ENCODE peak calls at places on chromosome 22, in five cellular contexts. T is A549, Q is H1, Z is AG04450, U is GM06990. H is an unnamed sample.

GRCh38 chr22:34841911-34842310 is 224.0 kb upstream of the ISX start:
- DNase-seq in Z (no peak), T (no peak), U (no peak), Q (no peak), H (no peak)

GRCh38 chr22:42856179-42856864 is 751 bp downstream of the ARFGAP3 start:
- DNase-seq in U (peak), Z (no peak), Q (peak), T (no peak), H (no peak)

GRCh38 chr22:23383491-23384450 is 196.3 kb downstream of the IGLL1 start:
- DNase-seq in Z (no peak), U (no peak), Q (peak), T (no peak), H (peak)

GRCh38 chr22:35777335-35777975 is 59.8 kb downstream of the APOL5 start:
- DNase-seq in Z (peak), U (no peak), T (no peak), Q (no peak), H (peak)

GRCh38 chr22:31253949-31254348 is 38.3 kb downstream of the PIK3IP1 start:
- DNase-seq in T (no peak), Q (no peak), U (no peak), Z (no peak), H (peak)

GRCh38 chr22:34814260-34814659 is 251.7 kb upstream of the ISX start:
- DNase-seq in U (no peak), T (no peak), Q (no peak), Z (no peak), H (no peak)

GRCh38 chr22:44569516-44569915 is 71.5 kb upstream of the RTL6 start:
- DNase-seq in U (no peak), Z (no peak), Q (no peak), T (no peak), H (no peak)

GRCh38 chr22:37300551-37301017 is 18.3 kb downstream of the CYTH4 start:
- DNase-seq in Q (no peak), T (no peak), U (no peak), Z (no peak), H (no peak)

GRCh38 chr22:48423481-48423901 is 1404.2 kb downstream of the BRD1 start:
- DNase-seq in T (no peak), U (no peak), Z (no peak), Q (no peak), H (no peak)

GRCh38 chr22:33835196-33835788 is 85.0 kb downstream of the LARGE1 start:
- DNase-seq in Z (no peak), U (no peak), T (no peak), Q (no peak), H (no peak)

GRCh38 chr22:36160499-36160942 is at the start of gene APOL3:
- DNase-seq in T (no peak), Q (no peak), U (peak), Z (no peak), H (peak)

GRCh38 chr22:38863531-38864131 is 8.4 kb downstream of the CBX6 start:
- DNase-seq in Q (no peak), Z (no peak), U (no peak), T (no peak), H (no peak)

GRCh38 chr22:48711669-48712068 is 1116.0 kb downstream of the BRD1 start:
- DNase-seq in Z (no peak), U (no peak), T (no peak), Q (no peak), H (no peak)

GRCh38 chr22:39215430-39216142 is 29.2 kb downstream of the PDGFB start:
- DNase-seq in U (no peak), Q (peak), Z (no peak), T (peak), H (no peak)

GRCh38 chr22:44924098-44924497 is 85.7 kb downstream of the PHF21B start:
- DNase-seq in U (no peak), Q (no peak), Z (no peak), T (no peak), H (no peak)

GRCh38 chr22:38214248-38215056 is 12.7 kb downstream of the MAFF start:
- DNase-seq in T (no peak), U (peak), Z (no peak), Q (peak), H (peak)

GRCh38 chr22:48953830-48954229 is 873.8 kb downstream of the BRD1 start:
- DNase-seq in Q (peak), T (no peak), Z (no peak), U (no peak), H (no peak)

GRCh38 chr22:50274311-50274710 is 4.1 kb upstream of the MAPK11 start:
- DNase-seq in U (no peak), T (peak), Q (no peak), Z (no peak), H (peak)

GRCh38 chr22:36443198-36443770 is 38.2 kb downstream of the TXN2 start:
- DNase-seq in T (no peak), Q (no peak), U (no peak), Z (no peak), H (no peak)

GRCh38 chr22:17368727-17369552 is at the start of gene CECR2:
- DNase-seq in T (peak), U (peak), Z (no peak), Q (peak), H (peak)

DNA sequence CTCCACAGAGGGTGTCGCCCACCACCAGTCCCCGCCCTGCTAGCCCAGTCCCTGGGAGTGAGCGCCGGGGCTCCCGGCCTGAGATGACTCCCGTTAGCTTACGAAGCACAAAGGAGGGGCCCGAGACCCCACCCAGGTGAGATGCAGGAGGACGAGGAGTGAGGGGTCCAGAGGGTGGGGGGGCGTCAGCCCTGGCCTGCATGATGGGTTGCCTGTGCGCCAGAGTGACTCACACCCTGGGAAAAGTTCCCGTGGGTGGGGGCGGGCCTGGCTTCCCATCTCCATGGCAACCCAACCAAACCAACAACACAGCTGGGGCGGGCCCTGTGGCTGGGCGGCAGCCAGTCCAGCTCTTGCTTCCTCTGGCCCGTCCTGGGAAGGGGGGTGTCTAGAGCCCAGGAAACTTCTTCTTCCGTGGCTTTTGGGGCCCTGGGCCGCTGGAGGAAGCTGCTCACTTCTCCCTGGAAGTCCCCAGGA is 4.5 kb downstream of the GAS2L1 start:
- DNase-seq in Q (peak), Z (peak), T (peak), U (no peak), H (peak)
- H3K4me3 ChIP-seq in Q (no peak), Z (no peak), T (no peak), U (no peak), H (peak)

DNA sequence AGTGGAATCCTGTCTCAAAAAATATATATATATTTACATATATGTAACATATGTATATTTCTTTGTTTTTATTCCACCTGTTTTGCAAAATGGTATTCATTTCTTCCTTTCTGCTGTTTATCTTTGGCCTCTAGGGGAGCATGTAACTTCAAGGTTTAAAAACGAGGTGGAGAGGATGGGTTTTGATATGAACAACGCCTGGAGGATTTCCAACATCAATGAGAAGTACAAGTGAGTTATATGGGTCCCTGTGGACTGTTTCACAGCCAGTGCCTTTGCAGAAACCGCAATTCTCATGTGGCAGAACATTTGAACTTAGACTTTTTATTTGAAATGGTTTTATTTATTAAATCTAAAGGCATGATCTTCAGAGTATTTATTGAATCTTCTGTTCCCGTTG is 81.6 kb upstream of the HORMAD2 start:
- DNase-seq in T (no peak), U (no peak), Z (no peak), Q (no peak), H (peak)
- TF ChIP-seq CTCF in T (no peak), U (peak), Z (peak), Q (no peak), H (peak)

GRCh38 chr22:26903030-26903856 is 245.9 kb downstream of the MIAT start:
- DNase-seq in Z (no peak), U (no peak), Q (peak), T (no peak), H (no peak)

GRCh38 chr22:26901228-26901816 is 243.9 kb downstream of the MIAT start:
- DNase-seq in Z (no peak), T (no peak), U (no peak), Q (no peak), H (no peak)

GRCh38 chr22:26904483-26904882 is 247.1 kb downstream of the MIAT start:
- DNase-seq in T (no peak), U (no peak), Q (no peak), Z (no peak), H (no peak)

GRCh38 chr22:26905076-26905475 is 247.7 kb downstream of the MIAT start:
- DNase-seq in U (no peak), Q (no peak), T (no peak), Z (no peak), H (no peak)

GRCh38 chr22:26902401-26903029 is 245.1 kb downstream of the MIAT start:
- DNase-seq in Q (no peak), Z (no peak), U (no peak), T (no peak), H (no peak)
- H3K4me3 ChIP-seq in Q (peak), Z (no peak), U (no peak), T (no peak), H (no peak)

GRCh38 chr22:19846620-19847344 is 7.9 kb downstream of the GNB1L start:
- DNase-seq in T (no peak), Q (no peak), Z (no peak), U (no peak), H (no peak)

GRCh38 chr22:19843857-19844422 is 10.7 kb downstream of the GNB1L start:
- DNase-seq in T (no peak), Z (no peak), U (no peak), Q (peak), H (no peak)

GRCh38 chr22:19843107-19843856 is 11.4 kb downstream of the GNB1L start:
- DNase-seq in T (no peak), Q (no peak), Z (no peak), U (no peak), H (no peak)

GRCh38 chr22:19845369-19845722 is 9.3 kb downstream of the GNB1L start:
- DNase-seq in T (no peak), Q (no peak), U (no peak), Z (no peak), H (no peak)

GRCh38 chr22:19844423-19845368 is 10.0 kb downstream of the GNB1L start:
- DNase-seq in Q (peak), Z (no peak), T (no peak), U (no peak), H (peak)
- TF ChIP-seq CTCF in Q (no peak), Z (no peak), T (no peak), U (no peak), H (no peak)

GRCh38 chr22:25143161-25144076 is 56.2 kb upstream of the CRYBB3 start:
- DNase-seq in Z (no peak), T (no peak), U (no peak), Q (no peak), H (peak)
- H3K4me3 ChIP-seq in Z (no peak), T (no peak), U (no peak), Q (no peak), H (no peak)

GRCh38 chr22:21946262-21946925 is 6.3 kb downstream of the PPM1F start:
- DNase-seq in U (no peak), Q (no peak), Z (no peak), T (no peak), H (no peak)

GRCh38 chr22:21948824-21949568 is 3.7 kb downstream of the PPM1F start:
- DNase-seq in Q (no peak), U (no peak), Z (no peak), T (no peak), H (peak)

GRCh38 chr22:21945453-21946261 is 7.0 kb downstream of the PPM1F start:
- DNase-seq in T (no peak), Z (no peak), Q (no peak), U (no peak), H (no peak)

GRCh38 chr22:21948390-21948789 is 4.3 kb downstream of the PPM1F start:
- DNase-seq in T (no peak), Q (no peak), Z (no peak), U (no peak), H (no peak)

DNA sequence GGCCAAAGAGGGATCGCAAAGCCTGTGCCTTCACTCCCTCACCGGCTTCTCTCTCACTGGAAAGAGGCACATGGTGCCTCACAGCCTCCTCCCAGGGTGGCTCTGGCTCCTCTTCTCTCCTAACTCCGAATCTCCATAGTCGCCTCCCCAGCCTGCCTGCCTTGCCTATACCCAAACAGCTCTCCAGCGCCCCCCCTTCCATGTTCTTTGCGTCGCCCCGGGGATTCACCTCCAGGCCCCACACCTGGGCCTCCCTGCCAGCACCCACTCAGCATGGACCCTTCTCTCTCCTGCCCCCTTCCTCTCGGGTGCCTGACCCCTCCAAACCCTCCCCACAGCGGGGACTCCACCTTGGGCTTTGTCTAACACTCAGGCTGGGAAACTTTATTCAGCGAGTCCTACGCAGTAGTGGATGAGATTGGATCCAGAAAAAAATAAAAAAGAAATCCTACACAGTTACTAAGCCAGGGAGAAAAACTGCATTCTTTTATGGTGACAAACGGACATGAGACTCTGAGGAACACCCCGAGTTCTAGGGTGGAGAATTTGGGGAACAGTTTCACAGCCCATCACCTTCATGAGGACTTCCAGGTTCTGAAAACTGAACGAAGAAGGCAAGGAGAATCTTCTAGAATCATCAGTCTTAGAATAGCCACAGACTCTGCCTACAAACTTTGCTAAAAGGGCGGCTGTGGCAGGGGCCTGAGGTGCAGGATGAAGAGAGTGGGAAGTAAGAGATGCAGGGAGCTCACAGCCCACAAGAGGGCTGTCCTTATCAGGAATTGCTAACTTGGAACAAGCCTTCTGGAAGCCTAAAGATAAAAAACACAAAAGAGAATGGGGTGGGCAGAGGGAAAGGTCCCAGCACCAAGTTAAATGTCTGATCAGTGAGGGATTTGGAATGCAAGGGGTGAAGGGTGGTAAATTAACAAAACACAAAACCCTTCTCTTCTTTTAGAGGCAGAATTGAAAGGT is 5.3 kb downstream of the PPM1F start:
- DNase-seq in T (peak), U (no peak), Q (peak), Z (peak), H (peak)
- TF ChIP-seq CTCF in T (peak), U (peak), Q (peak), Z (peak), H (peak)

GRCh38 chr22:46129390-46130041 is 20.8 kb upstream of the PPARA start:
- DNase-seq in T (no peak), Q (no peak), Z (no peak), U (peak), H (no peak)
- H3K4me3 ChIP-seq in T (no peak), Q (no peak), Z (no peak), U (peak), H (no peak)

GRCh38 chr22:20825624-20826023 is 33.0 kb downstream of the PI4KA start:
- DNase-seq in Z (no peak), T (no peak), Q (no peak), U (no peak), H (no peak)
- TF ChIP-seq CTCF in Z (no peak), T (no peak), Q (no peak), U (no peak), H (no peak)

DNA sequence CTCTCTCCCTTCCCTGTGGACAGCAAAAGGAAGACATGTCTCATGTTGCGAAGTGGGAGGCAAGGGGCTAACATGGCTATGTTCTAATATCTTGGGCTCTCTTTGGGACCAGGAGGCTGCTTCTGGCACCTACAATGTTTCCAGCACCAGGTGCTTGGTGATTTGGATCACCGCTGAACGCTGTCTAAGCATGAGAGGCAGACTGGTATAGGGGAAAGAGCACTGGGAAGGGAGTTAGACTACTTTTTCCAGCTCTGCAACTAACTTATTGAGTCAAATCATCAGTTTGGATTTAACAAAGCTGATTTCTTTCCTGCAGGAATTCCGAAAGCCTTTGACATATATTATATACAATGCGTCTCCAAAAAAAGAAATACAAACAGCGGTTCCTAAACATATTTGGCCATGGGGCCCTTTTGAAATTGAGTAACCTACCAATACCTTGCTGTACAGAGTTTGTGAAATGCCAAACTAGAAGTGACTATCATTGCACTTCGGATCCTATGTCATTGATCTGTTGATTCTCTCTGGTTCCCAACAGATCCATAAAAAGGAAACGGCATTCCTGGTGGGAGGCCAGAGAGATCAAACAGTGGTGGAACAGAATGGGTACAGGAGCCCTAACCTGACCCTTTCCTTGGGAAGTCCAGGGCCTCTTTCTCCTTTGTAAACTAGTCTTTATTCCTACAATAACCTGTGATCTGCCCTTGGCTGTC is 37.8 kb downstream of the FBXO7 start:
- DNase-seq in U (no peak), Z (no peak), Q (no peak), T (no peak), H (no peak)
- H3K4me3 ChIP-seq in U (no peak), Z (no peak), Q (no peak), T (no peak), H (no peak)